ENCODE peak calls at places on chromosomes 5 and 9, in six cellular contexts. L, S, Z, O, D and Q are unnamed samples. For H3K4me1 and H3K9me3, the result is how much of the 10 kb centered on the place peaks cover.

GRCh38 chr5:31119938-31120641 is 73.4 kb upstream of the CDH6 start:
- DNase-seq in L (no peak), S (peak), Z (peak), O (peak), D (no peak), Q (no peak)

GRCh38 chr5:74519161-74519571 is 121.4 kb downstream of the ENC1 start:
- DNase-seq in L (no peak), S (no peak), Z (no peak), O (no peak), D (no peak), Q (no peak)

GRCh38 chr9:25177858-25178257 is 500.4 kb downstream of the TUSC1 start:
- DNase-seq in L (no peak), S (no peak), Z (no peak), O (no peak), D (no peak), Q (no peak)

GRCh38 chr9:120571443-120572257 is 8.3 kb downstream of the CDK5RAP2 start:
- DNase-seq in L (no peak), S (peak), Z (no peak), O (peak), D (no peak), Q (no peak)

GRCh38 chr5:7850533-7851239 is at the start of gene CFAP90:
- DNase-seq in L (no peak), S (peak), Z (peak), O (peak), D (no peak), Q (peak)

GRCh38 chr9:77163889-77164288 is 13.4 kb upstream of the VPS13A start:
- DNase-seq in L (no peak), S (peak), Z (no peak), O (peak), D (no peak), Q (no peak)

GRCh38 chr5:155082401-155082800 is 68.8 kb downstream of the KIF4B start:
- DNase-seq in L (no peak), S (peak), Z (no peak), O (peak), D (no peak), Q (no peak)

GRCh38 chr5:89330087-89330486 is 447.1 kb upstream of the MEF2C start:
- DNase-seq in L (no peak), S (no peak), Z (no peak), O (no peak), D (no peak), Q (no peak)

GRCh38 chr9:109088221-109088620 is 31.5 kb downstream of the TMEM245 start:
- DNase-seq in L (no peak), S (peak), Z (no peak), O (peak), D (no peak), Q (no peak)

GRCh38 chr5:35230043-35230611 is at the start of gene PRLR:
- DNase-seq in L (peak), S (peak), Z (no peak), O (peak), D (no peak), Q (no peak)

GRCh38 chr5:122885038-122885517 is 39.7 kb downstream of the SNX24 start:
- DNase-seq in L (no peak), S (no peak), Z (no peak), O (no peak), D (no peak), Q (no peak)

GRCh38 chr5:176388003-176388340 is 426 bp downstream of the NOP16 start:
- DNase-seq in L (no peak), S (peak), Z (no peak), O (peak), D (peak), Q (no peak)

GRCh38 chr5:138508958-138509357 is 34.1 kb downstream of the ETF1 start:
- DNase-seq in L (no peak), S (no peak), Z (no peak), O (no peak), D (no peak), Q (no peak)

GRCh38 chr9:38768351-38768761 is 48.4 kb upstream of the FAM240B start:
- DNase-seq in L (no peak), S (no peak), Z (no peak), O (peak), D (no peak), Q (no peak)

GRCh38 chr5:15520856-15521255 is 20.9 kb downstream of the FBXL7 start:
- DNase-seq in L (no peak), S (no peak), Z (no peak), O (no peak), D (no peak), Q (no peak)

GRCh38 chr9:105737205-105737604 is 42.9 kb downstream of the TMEM38B start:
- DNase-seq in L (no peak), S (no peak), Z (no peak), O (no peak), D (no peak), Q (no peak)

GRCh38 chr5:96228449-96228848 is 204.6 kb downstream of the PCSK1 start:
- DNase-seq in L (no peak), S (peak), Z (no peak), O (peak), D (no peak), Q (no peak)

GRCh38 chr5:129672006-129672405 is 75.9 kb upstream of the MINAR2 start:
- DNase-seq in L (no peak), S (no peak), Z (no peak), O (no peak), D (no peak), Q (no peak)

GRCh38 chr9:133973111-133973790 is 18.9 kb downstream of the VAV2 start:
- DNase-seq in L (no peak), S (no peak), Z (no peak), O (no peak), D (no peak), Q (no peak)

GRCh38 chr5:52007230-52007858 is 624.1 kb downstream of the ISL1 start:
- DNase-seq in L (no peak), S (peak), Z (no peak), O (peak), D (peak), Q (no peak)

GRCh38 chr5:136518814-136519213 is 153.5 kb upstream of the TRPC7 start:
- DNase-seq in L (no peak), S (no peak), Z (no peak), O (no peak), D (no peak), Q (no peak)

GRCh38 chr5:12883395-12883794 is 979.1 kb upstream of the CTNND2 start:
- DNase-seq in L (no peak), S (no peak), Z (no peak), O (no peak), D (no peak), Q (no peak)

GRCh38 chr5:33662721-33663435 is 222.1 kb downstream of the TARS1 start:
- DNase-seq in L (no peak), S (peak), Z (no peak), O (peak), D (no peak), Q (no peak)

DNA sequence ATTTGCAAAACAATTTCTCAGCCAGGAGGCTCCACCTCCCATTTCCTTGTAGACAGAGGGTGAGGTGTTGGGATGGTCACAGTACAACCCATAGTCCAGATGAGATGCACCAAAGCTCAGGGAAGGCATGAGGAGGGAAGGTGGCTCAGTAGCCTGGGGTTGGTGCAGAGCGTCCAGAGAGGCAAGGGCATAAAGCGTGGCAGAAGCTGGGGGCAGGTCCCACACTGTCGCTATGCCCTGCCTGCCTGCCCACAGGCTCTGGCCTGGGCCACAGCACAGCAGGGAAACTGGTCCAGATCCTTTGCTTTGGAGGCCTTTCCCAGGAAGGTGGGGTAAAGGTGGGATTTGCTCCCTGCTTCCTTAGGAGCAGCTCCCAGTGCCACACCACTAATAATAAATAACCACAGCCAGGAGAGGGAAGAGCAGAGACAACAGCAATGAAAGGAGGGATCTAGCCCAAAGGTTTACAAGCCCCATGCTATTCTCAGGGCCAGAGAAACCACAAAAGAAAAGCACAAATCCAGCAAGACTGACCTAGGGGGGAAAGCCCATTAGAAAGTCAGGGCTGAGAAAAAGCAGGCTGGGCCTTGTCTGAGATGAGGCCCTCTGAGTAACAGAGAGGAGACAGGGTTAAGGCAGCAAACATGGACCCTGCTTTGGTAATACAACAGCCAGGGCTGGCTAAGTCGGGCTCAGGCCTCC is 27.2 kb downstream of the PCDHGC5 start:
- DNase-seq in L (no peak), S (no peak), Z (no peak), O (no peak), D (peak), Q (no peak)
- H3K4me1 ChIP-seq in L (half or more), S (half or more), Z (under half), O (half or more), D (half or more), Q (under half)

GRCh38 chr9:103999375-104000062 is 94.6 kb upstream of the SMC2 start:
- DNase-seq in L (no peak), S (no peak), Z (no peak), O (no peak), D (no peak), Q (no peak)

GRCh38 chr9:103992938-103993595 is 101.0 kb upstream of the SMC2 start:
- DNase-seq in L (no peak), S (no peak), Z (no peak), O (no peak), D (no peak), Q (no peak)

DNA sequence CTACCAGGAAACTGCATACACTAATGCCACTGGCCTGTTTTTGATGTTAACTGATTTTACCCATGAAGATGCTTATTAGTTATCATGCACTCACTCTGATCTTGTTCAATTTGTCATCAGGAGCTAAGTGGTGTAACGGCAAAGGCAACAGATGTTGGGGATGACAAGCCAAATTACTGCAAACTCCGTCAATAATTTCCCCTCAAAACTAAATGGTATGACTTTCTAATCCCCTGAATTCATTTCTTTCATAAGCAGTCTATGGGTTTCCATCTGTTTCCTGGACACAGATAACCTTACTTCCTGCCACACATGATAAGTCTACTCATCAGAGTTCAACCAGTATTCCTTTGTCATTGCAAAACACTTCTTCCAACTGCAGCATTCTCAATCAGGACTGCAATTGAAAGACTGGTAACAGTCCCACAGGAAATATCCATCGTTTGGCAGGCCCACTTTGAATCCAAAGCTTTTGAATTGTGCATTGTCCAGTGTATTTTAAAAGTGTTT is 96.2 kb upstream of the SMC2 start:
- DNase-seq in L (no peak), S (no peak), Z (no peak), O (no peak), D (no peak), Q (no peak)
- H3K27ac ChIP-seq in L (no peak), S (no peak), Z (no peak), O (no peak), D (no peak), Q (no peak)

DNA sequence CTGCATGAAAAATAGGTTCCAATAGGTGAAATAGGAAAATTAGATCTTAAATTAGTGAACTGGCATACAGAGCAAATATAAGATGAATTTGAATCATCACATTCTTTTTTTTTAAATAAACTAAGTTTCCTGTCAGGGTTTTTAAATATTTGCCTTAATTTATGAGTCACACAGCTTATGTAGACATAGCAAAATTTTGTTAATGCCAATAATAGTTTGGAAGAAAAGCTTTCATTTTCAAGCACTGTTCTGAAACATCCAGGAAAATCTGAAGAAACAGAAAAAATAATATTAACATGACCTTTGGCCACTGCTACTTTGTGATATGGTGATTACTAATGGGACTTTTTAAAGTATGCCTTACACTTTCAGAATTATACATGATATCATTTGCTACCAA is 311.7 kb upstream of the HAPLN1 start:
- DNase-seq in L (no peak), S (peak), Z (no peak), O (peak), D (no peak), Q (no peak)
- H3K9me3 ChIP-seq in L (under half), S (under half), Z (under half), O (under half), D (under half), Q (under half)

GRCh38 chr5:140295414-140295813 is 7.5 kb downstream of the PFDN1 start:
- DNase-seq in L (peak), S (peak), Z (no peak), O (peak), D (peak), Q (no peak)

GRCh38 chr5:140297283-140297682 is 5.6 kb downstream of the PFDN1 start:
- DNase-seq in L (no peak), S (no peak), Z (no peak), O (no peak), D (no peak), Q (no peak)

GRCh38 chr5:140296289-140296688 is 6.6 kb downstream of the PFDN1 start:
- DNase-seq in L (no peak), S (no peak), Z (no peak), O (no peak), D (no peak), Q (no peak)

GRCh38 chr5:140299056-140299455 is 3.8 kb downstream of the PFDN1 start:
- DNase-seq in L (no peak), S (no peak), Z (no peak), O (no peak), D (no peak), Q (no peak)

DNA sequence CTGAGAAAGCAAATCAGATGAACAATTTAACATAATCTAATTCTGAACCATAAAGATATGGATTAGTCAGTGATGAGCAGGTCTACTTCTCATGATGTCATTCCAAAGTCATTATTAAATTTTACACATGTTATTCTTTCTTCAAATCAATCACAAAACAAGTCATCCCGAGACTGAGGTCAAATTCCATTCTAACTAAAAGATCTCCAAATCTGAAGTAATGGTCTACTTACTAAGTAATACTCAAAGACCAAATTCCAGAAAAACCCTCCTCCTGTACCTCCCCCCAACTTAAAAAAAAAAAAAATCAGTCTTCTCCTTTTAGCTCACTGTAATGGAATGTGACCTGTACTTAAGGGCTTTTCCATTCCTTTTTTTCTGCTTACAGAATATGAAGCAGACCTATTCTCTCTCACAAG is 4.7 kb downstream of the PFDN1 start:
- DNase-seq in L (no peak), S (peak), Z (no peak), O (peak), D (no peak), Q (no peak)
- H3K4me1 ChIP-seq in L (under half), S (under half), Z (under half), O (under half), D (under half), Q (under half)

GRCh38 chr9:132390966-132391365 is 15.7 kb downstream of the TTF1 start:
- DNase-seq in L (no peak), S (no peak), Z (no peak), O (no peak), D (no peak), Q (no peak)

GRCh38 chr9:132391446-132391845 is 15.2 kb downstream of the TTF1 start:
- DNase-seq in L (no peak), S (no peak), Z (no peak), O (no peak), D (no peak), Q (no peak)
- H3K27ac ChIP-seq in L (no peak), S (no peak), Z (no peak), O (no peak), D (no peak), Q (no peak)